ENCODE peak calls at places on chromosome 18, in four cellular contexts. C is activated CD8-positive, alpha-beta T cell treated with anti-CD3 and anti-CD28 coated beads, Interleukin-2, amount 10 ng/mL, durations not matched to agents 7 days and 5 days; B is AG08396; V is hepatocyte. O is an unnamed sample.

GRCh38 chr18:1012775-1013174 is 108.1 kb downstream of the ADCYAP1 start:
- DNase-seq in B (no peak), V (no peak), C (no peak), O (no peak)

GRCh38 chr18:21167641-21168372 is 56.2 kb upstream of the ROCK1 start:
- DNase-seq in C (no peak), B (no peak), V (peak), O (no peak)

GRCh38 chr18:59026831-59027410 is 112.8 kb upstream of the SEC11C start:
- DNase-seq in C (no peak), B (no peak), V (no peak), O (no peak)

GRCh38 chr18:50709215-50709614 is 110.6 kb downstream of the MRO start:
- DNase-seq in V (no peak), C (no peak), B (no peak), O (no peak)

GRCh38 chr18:44896817-44897216 is 216.1 kb downstream of the SETBP1 start:
- DNase-seq in B (no peak), C (no peak), V (no peak), O (no peak)

GRCh38 chr18:386950-387349 is 113.6 kb downstream of the COLEC12 start:
- DNase-seq in V (no peak), B (no peak), C (no peak), O (no peak)

GRCh38 chr18:49168281-49168680 is 217.5 kb upstream of the SMAD7 start:
- DNase-seq in B (no peak), V (no peak), C (no peak), O (no peak)

GRCh38 chr18:35267161-35267651 is 22.8 kb downstream of the ZSCAN30 start:
- DNase-seq in B (no peak), C (peak), V (no peak), O (no peak)

GRCh38 chr18:50895350-50896045 is 16.6 kb downstream of the ME2 start:
- DNase-seq in V (no peak), C (no peak), B (no peak), O (no peak)

GRCh38 chr18:48027401-48027931 is 97.0 kb upstream of the SMAD2 start:
- DNase-seq in C (no peak), V (no peak), B (no peak), O (no peak)

GRCh38 chr18:31555971-31556747 is 35.5 kb upstream of the TTR start:
- DNase-seq in C (peak), V (peak), B (peak), O (peak)